ENCODE peak calls at places on chromosomes 13 and 19, in ten cellular contexts. V is BJ; K is substantia nigra; I is COLO829; Z is CD14-positive monocyte; P is SJCRH30; A is thoracic aorta; U is activated B cell treated with CpG ODN at 0.5 μM for 24 hours; O is anterior cingulate cortex; Y is stimulated activated CD4-positive, alpha-beta T cell treated with anti-CD3 and anti-CD28 coated beads, Interleukin-4, amount 100 ng/mL, for 1 hour. C is an unnamed sample.

GRCh38 chr19:3982701-3983541 is 2.3 kb downstream of the EEF2 start:
- DNase-seq in V (no peak), K (no peak), I (no peak), Z (no peak), P (no peak), A (no peak), U (no peak), O (no peak), Y (no peak), C (peak)

GRCh38 chr19:15841875-15842569 is 26.6 kb upstream of the OR10H1 start:
- DNase-seq in V (no peak), K (no peak), I (no peak), Z (no peak), P (peak), A (no peak), U (no peak), O (no peak), Y (no peak), C (no peak)

GRCh38 chr19:34502582-34503545 is 21.3 kb downstream of the WTIP start:
- DNase-seq in V (no peak), K (no peak), I (no peak), Z (no peak), P (no peak), A (no peak), U (no peak), O (no peak), Y (no peak), C (no peak)

GRCh38 chr13:111460548-111461444 is 140.4 kb downstream of the TEX29 start:
- DNase-seq in V (no peak), K (peak), I (no peak), Z (no peak), P (peak), A (no peak), U (no peak), O (peak), Y (no peak), C (no peak)

GRCh38 chr19:51064534-51065220 is at the start of gene KLK13:
- DNase-seq in V (no peak), K (no peak), I (peak), Z (no peak), P (no peak), A (no peak), U (no peak), O (no peak), Y (no peak), C (no peak)

GRCh38 chr13:23960566-23961156 is 63.4 kb upstream of the C1QTNF9B start:
- DNase-seq in V (no peak), K (no peak), I (no peak), Z (no peak), P (peak), A (no peak), U (no peak), O (no peak), Y (no peak), C (no peak)

GRCh38 chr19:42122691-42123607 is 9.3 kb downstream of the POU2F2 start:
- DNase-seq in V (no peak), K (no peak), I (no peak), Z (no peak), P (no peak), A (no peak), U (peak), O (no peak), Y (peak), C (no peak)

GRCh38 chr13:46553886-46554855 is 1.2 kb downstream of the LRCH1 start:
- DNase-seq in V (no peak), K (peak), I (peak), Z (peak), P (peak), A (peak), U (peak), O (peak), Y (peak), C (peak)

GRCh38 chr19:10286803-10287737 is at the start of gene ICAM4:
- DNase-seq in V (no peak), K (no peak), I (no peak), Z (no peak), P (peak), A (no peak), U (no peak), O (no peak), Y (peak), C (peak)

GRCh38 chr19:12065100-12065538 is 588 bp downstream of the ZNF844 start:
- DNase-seq in V (no peak), K (no peak), I (no peak), Z (no peak), P (peak), A (no peak), U (no peak), O (peak), Y (peak), C (no peak)

GRCh38 chr13:34833562-34834182 is 108.4 kb upstream of the NBEA start:
- DNase-seq in V (no peak), K (no peak), I (no peak), Z (no peak), P (peak), A (no peak), U (no peak), O (no peak), Y (no peak), C (no peak)

GRCh38 chr19:49676136-49676689 is 858 bp upstream of the PRMT1 start:
- DNase-seq in V (peak), K (peak), I (peak), Z (peak), P (no peak), A (no peak), U (peak), O (no peak), Y (no peak), C (peak)

GRCh38 chr13:22265563-22265962 is 594.7 kb downstream of the FGF9 start:
- DNase-seq in V (no peak), K (no peak), I (no peak), Z (no peak), P (no peak), A (no peak), U (no peak), O (no peak), Y (no peak), C (no peak)

GRCh38 chr13:32087955-32088747 is 56.6 kb downstream of the FRY start:
- DNase-seq in V (no peak), K (no peak), I (no peak), Z (no peak), P (no peak), A (no peak), U (no peak), O (no peak), Y (no peak), C (no peak)

GRCh38 chr19:23823952-23824389 is 65.3 kb upstream of the ZNF681 start:
- DNase-seq in V (no peak), K (no peak), I (no peak), Z (no peak), P (peak), A (no peak), U (no peak), O (no peak), Y (no peak), C (no peak)

GRCh38 chr13:74889321-74889720 is 592.6 kb downstream of the TBC1D4 start:
- DNase-seq in V (no peak), K (no peak), I (no peak), Z (no peak), P (no peak), A (no peak), U (no peak), O (no peak), Y (no peak), C (no peak)

GRCh38 chr19:1455336-1456120 is 5.6 kb downstream of the APC2 start:
- DNase-seq in V (no peak), K (no peak), I (peak), Z (peak), P (peak), A (peak), U (no peak), O (no peak), Y (peak), C (no peak)

GRCh38 chr13:28177877-28178276 is 39.5 kb downstream of the PAN3 start:
- DNase-seq in V (no peak), K (no peak), I (no peak), Z (no peak), P (no peak), A (no peak), U (no peak), O (no peak), Y (no peak), C (no peak)

GRCh38 chr19:38049105-38049649 is 142.2 kb downstream of the SIPA1L3 start:
- DNase-seq in V (peak), K (no peak), I (peak), Z (no peak), P (no peak), A (no peak), U (peak), O (no peak), Y (peak), C (no peak)

GRCh38 chr19:6654347-6655310 is 15.3 kb downstream of the TNFSF14 start:
- DNase-seq in V (no peak), K (no peak), I (no peak), Z (no peak), P (no peak), A (no peak), U (no peak), O (no peak), Y (peak), C (no peak)

GRCh38 chr13:31223640-31224039 is 23.9 kb downstream of the B3GLCT start:
- DNase-seq in V (no peak), K (no peak), I (no peak), Z (no peak), P (no peak), A (no peak), U (no peak), O (no peak), Y (no peak), C (no peak)

GRCh38 chr13:71621152-71622124 is 245.6 kb downstream of the DACH1 start:
- DNase-seq in V (no peak), K (no peak), I (no peak), Z (no peak), P (peak), A (no peak), U (no peak), O (no peak), Y (no peak), C (no peak)

GRCh38 chr13:75643693-75644092 is 7.6 kb downstream of the LMO7 start:
- DNase-seq in V (no peak), K (no peak), I (no peak), Z (no peak), P (no peak), A (no peak), U (no peak), O (no peak), Y (no peak), C (no peak)

GRCh38 chr19:5718579-5719273 is 1.2 kb downstream of the LONP1 start:
- DNase-seq in V (peak), K (no peak), I (peak), Z (no peak), P (peak), A (no peak), U (no peak), O (no peak), Y (peak), C (no peak)

GRCh38 chr13:28022848-28023518 is 34.5 kb upstream of the URAD start:
- DNase-seq in V (no peak), K (no peak), I (peak), Z (no peak), P (peak), A (no peak), U (no peak), O (no peak), Y (no peak), C (no peak)

GRCh38 chr13:47853236-47853635 is 147.8 kb downstream of the SUCLA2 start:
- DNase-seq in V (no peak), K (no peak), I (peak), Z (no peak), P (no peak), A (no peak), U (no peak), O (no peak), Y (no peak), C (no peak)

GRCh38 chr13:100875392-100876043 is 200.9 kb upstream of the TMTC4 start:
- DNase-seq in V (peak), K (no peak), I (peak), Z (no peak), P (no peak), A (no peak), U (no peak), O (no peak), Y (no peak), C (no peak)

GRCh38 chr19:39350156-39350555 is 7.9 kb downstream of the SAMD4B start:
- DNase-seq in V (no peak), K (no peak), I (no peak), Z (no peak), P (no peak), A (no peak), U (no peak), O (no peak), Y (no peak), C (no peak)